ENCODE peak calls at places on chromosomes 4 and X, in eight cellular contexts. P, B, L, W, Y, S, E and N are unnamed samples.

GRCh38 chr4:151992301-151992700 is 231.5 kb upstream of the GATB start:
- DNase-seq in P (no peak), B (no peak), L (no peak), W (no peak), Y (no peak), S (no peak), E (no peak), N (no peak)

GRCh38 chr4:45939056-45939455 is 184.8 kb downstream of the GABRG1 start:
- DNase-seq in P (no peak), B (no peak), L (no peak), W (no peak), Y (no peak), S (no peak), E (no peak), N (no peak)

GRCh38 chr4:34289489-34289888 is 1954.8 kb downstream of the ARAP2 start:
- DNase-seq in P (no peak), B (no peak), L (no peak), W (no peak), Y (no peak), S (no peak), E (no peak), N (no peak)

GRCh38 chr4:27234306-27234899 is 373.8 kb downstream of the STIM2 start:
- DNase-seq in P (no peak), B (no peak), L (no peak), W (no peak), Y (no peak), S (no peak), E (no peak), N (no peak)

GRCh38 chrX:23844502-23845138 is 61.6 kb downstream of the SAT1 start:
- DNase-seq in P (no peak), B (no peak), L (no peak), W (no peak), Y (no peak), S (no peak), E (no peak), N (no peak)

GRCh38 chr4:27574743-27575142 is 714.1 kb downstream of the STIM2 start:
- DNase-seq in P (no peak), B (no peak), L (no peak), W (no peak), Y (no peak), S (no peak), E (no peak), N (no peak)

GRCh38 chr4:46844325-46844917 is 64.6 kb downstream of the COX7B2 start:
- DNase-seq in P (peak), B (no peak), L (peak), W (peak), Y (peak), S (peak), E (no peak), N (peak)

GRCh38 chr4:147547314-147548056 is 66.6 kb downstream of the EDNRA start:
- DNase-seq in P (peak), B (no peak), L (peak), W (no peak), Y (no peak), S (no peak), E (no peak), N (no peak)

GRCh38 chr4:186707996-186708395 is 15.7 kb downstream of the FAT1 start:
- DNase-seq in P (no peak), B (no peak), L (no peak), W (no peak), Y (no peak), S (no peak), E (no peak), N (no peak)

GRCh38 chr4:89914609-89915008 is 20.0 kb downstream of the MMRN1 start:
- DNase-seq in P (no peak), B (no peak), L (no peak), W (no peak), Y (no peak), S (no peak), E (no peak), N (no peak)

GRCh38 chr4:104489731-104490095 is 5.0 kb downstream of the CXXC4 start:
- DNase-seq in P (no peak), B (no peak), L (no peak), W (no peak), Y (no peak), S (no peak), E (no peak), N (no peak)

GRCh38 chr4:122412547-122412946 is 33.7 kb downstream of the ADAD1 start:
- DNase-seq in P (no peak), B (no peak), L (no peak), W (no peak), Y (no peak), S (no peak), E (no peak), N (no peak)

GRCh38 chr4:109977854-109978501 is 65.3 kb downstream of the EGF start:
- DNase-seq in P (no peak), B (no peak), L (no peak), W (no peak), Y (no peak), S (no peak), E (no peak), N (no peak)

GRCh38 chr4:130808492-130808891 is 1712.5 kb downstream of the C4orf33 start:
- DNase-seq in P (no peak), B (no peak), L (no peak), W (no peak), Y (no peak), S (no peak), E (no peak), N (no peak)
- TF ChIP-seq CTCF in P (peak), B (no peak), L (peak), W (peak), Y (peak), S (peak), E (no peak), N (peak)

GRCh38 chrX:109393859-109394258 is 88.0 kb downstream of the GUCY2F start:
- DNase-seq in P (no peak), B (no peak), L (no peak), W (no peak), Y (no peak), S (no peak), E (no peak), N (peak)
- TF ChIP-seq CTCF in P (no peak), B (no peak), L (no peak), W (no peak), Y (no peak), S (no peak), E (no peak), N (peak)

DNA sequence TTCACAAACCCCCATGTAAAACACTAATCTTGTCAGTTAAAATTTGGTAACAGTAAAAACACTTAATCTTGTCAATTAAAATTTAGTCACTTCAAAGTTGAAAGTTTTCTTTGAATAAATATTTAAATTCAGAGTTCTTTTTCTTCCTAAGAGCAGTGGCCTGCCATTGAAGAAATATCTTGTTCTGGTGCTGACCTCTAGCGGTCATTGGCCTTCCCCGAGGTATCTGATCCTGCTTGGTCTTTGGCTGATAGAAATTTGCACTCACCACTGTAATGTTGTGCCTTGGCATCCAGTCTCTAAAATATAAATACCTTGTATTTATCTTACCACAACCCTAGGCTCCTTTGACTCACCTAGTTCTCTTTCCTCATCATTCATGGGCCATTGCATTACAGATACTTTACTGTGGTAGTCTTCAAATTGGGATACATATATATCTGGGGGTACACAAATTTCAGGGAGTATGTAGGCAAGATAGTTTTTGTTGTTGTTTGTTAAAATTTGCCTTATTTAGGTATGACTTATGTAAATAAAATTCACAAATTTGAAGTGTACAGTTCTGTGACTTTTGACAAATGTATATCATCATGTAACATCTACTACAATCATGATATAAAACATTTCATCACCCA is 6.7 kb upstream of the ART3 start:
- DNase-seq in P (peak), B (no peak), L (peak), W (peak), Y (peak), S (peak), E (peak), N (peak)
- TF ChIP-seq CTCF in P (peak), B (peak), L (peak), W (peak), Y (peak), S (peak), E (peak), N (peak)

DNA sequence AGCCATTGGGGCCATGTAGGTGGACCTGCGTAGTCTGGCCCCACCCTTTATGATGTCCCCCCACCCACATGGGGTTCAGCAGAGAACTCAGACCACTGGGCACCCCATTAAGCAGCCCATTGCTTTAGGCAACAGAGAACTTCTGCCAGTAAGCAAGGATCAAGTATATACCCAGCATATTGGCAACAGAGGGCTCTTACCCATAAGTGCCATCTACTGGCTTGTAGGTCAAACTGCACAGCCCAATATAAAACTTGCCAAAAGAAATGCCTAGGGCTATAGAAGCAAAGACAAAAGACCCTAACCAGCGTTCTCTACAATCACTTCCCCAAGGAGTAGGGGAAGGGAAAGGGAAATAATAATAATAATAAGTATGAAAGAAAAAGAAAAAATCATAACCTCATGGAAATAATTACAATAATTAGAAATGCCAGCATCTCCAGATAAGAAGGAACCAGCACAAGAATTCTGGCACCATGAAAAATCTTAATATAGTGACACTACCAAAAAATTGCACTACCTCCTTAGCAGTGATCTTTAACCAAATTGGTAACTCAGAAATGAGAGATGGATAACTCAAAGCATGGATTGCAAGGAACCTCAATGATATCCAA is 1090.7 kb downstream of the FAT4 start:
- DNase-seq in P (no peak), B (no peak), L (no peak), W (peak), Y (no peak), S (no peak), E (no peak), N (no peak)
- TF ChIP-seq CTCF in P (peak), B (peak), L (peak), W (peak), Y (peak), S (peak), E (peak), N (peak)

GRCh38 chrX:19888419-19888879 is 1.0 kb upstream of the SH3KBP1 start:
- DNase-seq in P (no peak), B (no peak), L (peak), W (peak), Y (peak), S (no peak), E (no peak), N (no peak)
- TF ChIP-seq CTCF in P (peak), B (peak), L (peak), W (peak), Y (peak), S (peak), E (peak), N (peak)

DNA sequence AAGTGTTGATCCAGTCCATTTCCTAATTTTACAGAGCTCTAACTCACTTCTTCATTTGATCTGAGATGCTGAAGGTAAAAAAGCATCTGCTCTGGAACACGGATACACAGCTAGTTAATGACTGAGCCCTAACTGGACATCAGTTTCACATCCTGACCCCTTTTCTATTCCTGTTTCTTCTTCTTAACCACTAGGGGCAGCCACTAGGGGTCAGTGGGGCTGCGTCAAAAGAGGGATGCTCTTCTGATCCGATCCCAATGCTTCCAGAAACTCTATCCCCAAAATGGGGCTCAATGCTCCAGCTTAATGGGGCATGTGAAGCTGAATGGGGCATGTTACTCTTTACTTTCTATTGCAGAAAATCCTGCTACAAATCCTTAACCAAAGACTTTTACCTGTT is 33.4 kb upstream of the PHKA2 start:
- DNase-seq in P (no peak), B (no peak), L (peak), W (peak), Y (peak), S (no peak), E (no peak), N (peak)
- TF ChIP-seq CTCF in P (peak), B (no peak), L (peak), W (peak), Y (peak), S (peak), E (peak), N (peak)

DNA sequence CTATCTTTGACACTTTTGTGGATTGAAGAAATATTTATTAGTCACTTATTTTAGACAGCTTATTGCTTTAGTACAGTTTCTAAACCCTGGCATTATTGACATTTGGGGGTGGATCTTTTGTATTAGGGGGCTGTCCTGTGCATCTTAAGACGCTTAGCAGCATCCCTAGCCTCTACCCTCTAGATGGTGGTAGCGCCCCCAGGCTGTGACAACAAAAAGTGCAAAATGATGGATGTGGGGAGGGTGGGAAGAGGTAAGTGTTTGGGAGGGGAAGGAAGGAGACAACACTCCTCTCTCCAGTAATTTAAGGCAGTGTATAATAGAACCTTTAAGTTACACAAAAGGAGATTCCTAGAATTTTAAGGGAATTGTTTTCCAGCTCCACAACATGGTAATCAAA is 1210.6 kb downstream of the C4orf33 start:
- DNase-seq in P (no peak), B (no peak), L (no peak), W (peak), Y (no peak), S (no peak), E (no peak), N (no peak)
- TF ChIP-seq CTCF in P (no peak), B (no peak), L (no peak), W (peak), Y (no peak), S (no peak), E (no peak), N (no peak)

GRCh38 chr4:13857800-13858199 is 230.3 kb upstream of the BOD1L1 start:
- DNase-seq in P (no peak), B (no peak), L (no peak), W (no peak), Y (no peak), S (no peak), E (no peak), N (no peak)

GRCh38 chr4:13857397-13857796 is 229.9 kb upstream of the BOD1L1 start:
- DNase-seq in P (no peak), B (no peak), L (no peak), W (no peak), Y (no peak), S (no peak), E (no peak), N (no peak)

GRCh38 chr4:13859423-13859822 is 231.9 kb upstream of the BOD1L1 start:
- DNase-seq in P (no peak), B (no peak), L (no peak), W (no peak), Y (no peak), S (no peak), E (no peak), N (no peak)

GRCh38 chr4:13856387-13856786 is 228.9 kb upstream of the BOD1L1 start:
- DNase-seq in P (no peak), B (no peak), L (no peak), W (no peak), Y (no peak), S (no peak), E (no peak), N (no peak)

GRCh38 chr4:13860126-13860525 is 232.6 kb upstream of the BOD1L1 start:
- DNase-seq in P (no peak), B (no peak), L (no peak), W (no peak), Y (no peak), S (no peak), E (no peak), N (no peak)
- TF ChIP-seq CTCF in P (no peak), B (no peak), L (no peak), W (peak), Y (no peak), S (no peak), E (no peak), N (peak)